ENCODE peak calls at places on chromosomes 11 and 22, in five cellular contexts. B, Q, S, Y and F are unnamed samples.

GRCh38 chr11:72781313-72782080 is 12.3 kb downstream of the STARD10 start:
- DNase-seq in S (no peak), B (peak; percentile 70), Y (no peak), Q (no peak), F (peak; percentile 32)

GRCh38 chr11:96324912-96325311 is 18.1 kb downstream of the MAML2 start:
- DNase-seq in S (peak; percentile 55), Q (no peak), B (no peak), Y (peak; percentile 16), F (peak; percentile 97)

GRCh38 chr11:36048496-36049247 is 104.8 kb downstream of the LDLRAD3 start:
- DNase-seq in B (no peak), Q (no peak), Y (no peak), S (no peak), F (no peak)

GRCh38 chr22:48199667-48200066 is 1437.2 kb downstream of the TBC1D22A start:
- DNase-seq in S (no peak), Y (no peak), Q (no peak), B (no peak), F (no peak)

GRCh38 chr22:41752011-41752975 is 48.2 kb upstream of the CCDC134 start:
- DNase-seq in B (no peak), Y (no peak), S (no peak), Q (no peak), F (no peak)

GRCh38 chr11:19453893-19454292 is 213.1 kb upstream of the E2F8 start:
- DNase-seq in Y (no peak), Q (no peak), B (no peak), S (peak; percentile 67), F (peak; percentile 59)

GRCh38 chr11:68841718-68842426 is at the start of gene CPT1A:
- DNase-seq in B (peak; percentile 87), S (peak; percentile 72), Y (no peak), Q (no peak), F (peak; percentile 72)

GRCh38 chr11:115819014-115819413 is 314.8 kb upstream of the CADM1 start:
- DNase-seq in Q (no peak), B (no peak), S (no peak), Y (no peak), F (no peak)

GRCh38 chr11:36564376-36565032 is 3.3 kb upstream of the RAG1 start:
- DNase-seq in Y (peak; percentile 24), Q (no peak), S (peak; percentile 38), B (peak; percentile 78), F (peak; percentile 24)

GRCh38 chr22:30000566-30000965 is 79.7 kb upstream of the HORMAD2 start:
- DNase-seq in Y (no peak), B (no peak), Q (no peak), S (peak; percentile 26), F (no peak)

GRCh38 chr11:128456566-128457268 is 130.6 kb downstream of the ETS1 start:
- DNase-seq in B (no peak), S (no peak), Q (no peak), Y (no peak), F (no peak)

GRCh38 chr11:114260483-114260882 is 35.7 kb upstream of the NNMT start:
- DNase-seq in Y (no peak), S (no peak), B (no peak), Q (no peak), F (no peak)

GRCh38 chr22:46010951-46011626 is 34.1 kb upstream of the WNT7B start:
- DNase-seq in Q (no peak), Y (no peak), B (no peak), S (no peak), F (no peak)

GRCh38 chr11:83819936-83820549 is 533.9 kb upstream of the CCDC90B start:
- DNase-seq in S (peak; percentile 48), B (peak; percentile 38), Y (peak; percentile 35), Q (no peak), F (peak; percentile 59)

GRCh38 chr11:65492637-65493366 is 6.0 kb upstream of the MALAT1 start:
- DNase-seq in S (peak; percentile 82), Y (no peak), B (no peak), Q (no peak), F (peak; percentile 69)

GRCh38 chr11:34056672-34057071 is 5.1 kb downstream of the CAPRIN1 start:
- DNase-seq in B (no peak), Y (no peak), S (no peak), Q (no peak), F (no peak)

GRCh38 chr11:74683941-74684481 is 47.2 kb downstream of the CHRDL2 start:
- DNase-seq in B (no peak), S (no peak), Y (no peak), Q (no peak), F (no peak)

GRCh38 chr11:46918087-46918751 is at the start of gene LRP4:
- DNase-seq in B (peak; percentile 82), Y (no peak), S (no peak), Q (no peak), F (no peak)
- TF ChIP-seq EZH2 in B (no peak), Y (no peak), S (no peak), Q (no peak), F (no peak)

GRCh38 chr11:67154726-67155125 is 35.7 kb downstream of the KDM2A start:
- DNase-seq in Y (no peak), S (no peak), Q (no peak), B (no peak), F (no peak)

GRCh38 chr11:67160872-67161783 is 42.1 kb downstream of the KDM2A start:
- DNase-seq in Y (no peak), Q (no peak), B (no peak), S (peak; percentile 27), F (no peak)

GRCh38 chr11:67160045-67160444 is 41.0 kb downstream of the KDM2A start:
- DNase-seq in B (peak; percentile 22), Q (no peak), S (no peak), Y (no peak), F (no peak)

GRCh38 chr11:67158241-67158640 is 39.2 kb downstream of the KDM2A start:
- DNase-seq in B (no peak), Y (no peak), Q (no peak), S (no peak), F (no peak)

GRCh38 chr11:67157691-67158090 is 38.6 kb downstream of the KDM2A start:
- DNase-seq in Q (no peak), S (no peak), Y (no peak), B (no peak), F (no peak)
- H3K27ac ChIP-seq in Q (no peak overlapping the region), S (no peak overlapping the region), Y (no peak overlapping the region), B (no peak overlapping the region), F (no peak overlapping the region)

GRCh38 chr22:44750481-44750880 is 1.9 kb upstream of the ARHGAP8 start:
- DNase-seq in Y (no peak), Q (no peak), S (no peak), B (no peak), F (no peak)

GRCh38 chr22:44753189-44754042 is 1.0 kb downstream of the ARHGAP8 start:
- DNase-seq in Q (no peak), B (no peak), S (peak; percentile 74), Y (no peak), F (no peak)

GRCh38 chr22:44755000-44755399 is 2.6 kb downstream of the ARHGAP8 start:
- DNase-seq in B (no peak), Q (no peak), S (no peak), Y (no peak), F (no peak)

GRCh38 chr22:44755418-44755817 is 3.0 kb downstream of the ARHGAP8 start:
- DNase-seq in S (no peak), Q (no peak), Y (no peak), B (no peak), F (no peak)

GRCh38 chr22:44752285-44753188 is at the start of gene ARHGAP8:
- DNase-seq in B (peak; percentile 38), Q (no peak), S (no peak), Y (no peak), F (no peak)
- TF ChIP-seq EZH2 in B (peak; percentile 43), Q (no peak), S (no peak), Y (no peak), F (no peak)

GRCh38 chr11:15192007-15192556 is 77.4 kb downstream of the INSC start:
- DNase-seq in B (no peak), S (no peak), Y (no peak), Q (no peak), F (no peak)
- H3K27ac ChIP-seq in B (no peak overlapping the region), S (no peak overlapping the region), Y (no peak overlapping the region), Q (no peak overlapping the region), F (no peak overlapping the region)

DNA sequence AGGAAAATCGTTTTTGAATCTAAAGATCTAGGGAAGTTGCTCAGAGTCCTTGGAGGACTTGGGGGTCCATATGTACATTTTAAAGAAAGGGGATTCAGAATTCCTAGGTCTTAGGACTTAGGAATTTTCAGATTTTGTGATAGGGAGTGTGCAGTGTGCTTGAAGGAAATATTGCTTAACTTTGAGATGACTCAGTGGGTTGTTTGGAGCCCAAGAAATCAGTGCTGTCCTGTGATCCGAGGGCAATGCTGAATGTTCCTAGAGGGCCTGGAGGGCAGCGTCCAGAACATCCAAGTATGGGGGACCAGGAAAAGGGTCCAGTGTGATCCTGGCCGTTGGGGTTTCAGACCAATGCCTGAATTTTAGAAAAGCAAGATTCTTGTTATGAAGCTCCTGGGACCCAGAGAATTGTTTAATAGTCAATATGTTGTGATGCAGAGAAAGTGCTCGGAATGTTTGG is 3.1 kb upstream of the IGF2 start:
- DNase-seq in S (peak; percentile 58), Y (no peak), B (no peak), Q (no peak), F (no peak)
- TF ChIP-seq EZH2 in S (no peak), Y (no peak), B (no peak), Q (no peak), F (no peak)

DNA sequence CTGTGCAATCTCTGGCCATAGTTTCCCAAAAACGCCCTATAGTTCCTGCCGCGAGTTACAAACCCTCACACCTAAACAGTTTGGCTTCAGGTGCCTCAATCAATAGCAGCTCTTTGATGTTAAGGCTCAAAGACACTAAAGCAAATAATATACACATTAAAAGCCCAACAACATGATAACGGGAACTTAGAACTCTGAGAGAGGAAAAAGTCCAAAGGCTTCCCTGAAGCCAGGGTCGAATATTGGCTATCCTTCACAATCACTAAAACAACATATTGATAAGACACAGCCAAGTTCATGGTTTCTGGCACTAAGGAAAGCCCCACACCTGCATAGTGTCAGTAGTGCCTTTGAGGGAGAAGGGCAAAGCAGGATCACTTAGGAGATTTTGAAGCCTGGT is 54.9 kb downstream of the NTM start:
- DNase-seq in Q (no peak), Y (no peak), S (no peak), B (no peak), F (no peak)
- H3K27ac ChIP-seq in Q (no peak overlapping the region), Y (no peak overlapping the region), S (no peak overlapping the region), B (no peak overlapping the region), F (no peak overlapping the region)

DNA sequence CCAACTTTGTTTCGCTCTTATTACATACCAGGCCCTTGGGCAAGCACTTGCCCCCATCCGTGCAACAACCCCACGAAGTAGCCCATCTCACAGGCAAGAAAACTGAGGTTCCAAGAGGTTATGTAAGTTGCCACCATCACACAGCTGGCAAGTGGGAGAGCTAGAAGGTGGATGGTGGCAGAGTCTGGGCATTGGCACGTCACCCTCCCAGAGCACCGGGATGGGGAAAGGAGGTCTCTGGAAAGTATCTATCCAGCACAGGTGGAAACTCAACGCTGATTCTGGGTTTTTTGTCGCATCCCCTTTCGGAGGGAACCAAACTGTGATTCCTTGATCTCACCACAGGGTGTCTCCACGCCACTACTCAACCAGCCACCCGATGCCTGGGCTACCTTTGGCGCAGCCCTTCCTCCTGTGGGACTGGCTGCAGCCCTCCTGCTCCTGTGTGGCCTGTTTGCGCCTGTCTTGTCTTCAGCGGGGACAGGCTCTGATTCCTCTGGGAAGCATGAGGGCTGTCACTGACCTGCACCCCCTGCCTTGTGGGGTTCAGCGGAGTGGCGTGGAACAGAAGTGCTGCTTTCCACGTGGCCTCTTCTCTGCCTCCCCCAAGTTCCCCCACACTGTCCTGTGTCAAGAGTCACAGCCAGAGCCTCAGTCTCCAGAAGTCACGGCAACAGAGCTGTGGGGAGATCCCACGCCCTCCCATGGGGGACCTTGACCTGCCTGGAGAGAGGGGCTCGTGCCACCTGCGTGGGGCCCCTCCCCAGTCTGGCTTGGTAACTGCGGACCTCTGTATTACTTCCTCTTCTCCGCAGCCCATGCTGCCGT is 34.4 kb upstream of the TRIM29 start:
- DNase-seq in B (peak; percentile 91), Y (peak; percentile 36), S (peak; percentile 52), Q (peak; percentile 49), F (peak; percentile 68)
- TF ChIP-seq EZH2 in B (no peak), Y (no peak), S (no peak), Q (no peak), F (no peak)